ENCODE peak calls at places on chromosomes 2 and 18, in five cellular contexts. Z, S, G, F and M are unnamed samples.
A peak's percentile ranks its signal among the peaks of the same experiment; 100 is the strongest.

GRCh38 chr18:7566244-7566586 is 901 bp upstream of the PTPRM start:
- DNase-seq in Z (no peak), F (no peak), S (no peak), G (no peak), M (no peak)

GRCh38 chr2:133293544-133294270 is 274.6 kb downstream of the NCKAP5 start:
- DNase-seq in G (peak; percentile 82), F (no peak), Z (no peak), S (no peak), M (peak; percentile 78)

GRCh38 chr2:149200109-149200520 is 130.3 kb upstream of the LYPD6 start:
- DNase-seq in F (no peak), G (no peak), Z (peak; percentile 23), S (no peak), M (peak; percentile 9)

GRCh38 chr2:502831-503230 is 174.4 kb downstream of the TMEM18 start:
- DNase-seq in Z (no peak), S (no peak), G (no peak), F (no peak), M (no peak)

GRCh38 chr2:201483337-201483736 is 31.8 kb downstream of the STRADB start:
- DNase-seq in F (no peak), S (no peak), G (no peak), Z (no peak), M (peak; percentile 67)

GRCh38 chr2:164044637-164045036 is 308.8 kb upstream of the FIGN start:
- DNase-seq in G (no peak), Z (no peak), F (no peak), S (no peak), M (no peak)

GRCh38 chr2:235468978-235469694 is 24.7 kb upstream of the AGAP1 start:
- DNase-seq in F (no peak), G (peak; percentile 94), S (peak; percentile 62), Z (no peak), M (peak; percentile 92)

GRCh38 chr18:74834424-74835309 is 237.0 kb downstream of the ZNF407 start:
- DNase-seq in G (peak; percentile 11), S (no peak), Z (no peak), F (no peak), M (no peak)

GRCh38 chr2:48900321-48901014 is 144.9 kb upstream of the LHCGR start:
- DNase-seq in F (no peak), S (no peak), Z (no peak), G (no peak), M (peak; percentile 1)

GRCh38 chr18:79852561-79853302 is 55.0 kb downstream of the KCNG2 start:
- DNase-seq in Z (no peak), G (no peak), F (no peak), S (no peak), M (no peak)

DNA sequence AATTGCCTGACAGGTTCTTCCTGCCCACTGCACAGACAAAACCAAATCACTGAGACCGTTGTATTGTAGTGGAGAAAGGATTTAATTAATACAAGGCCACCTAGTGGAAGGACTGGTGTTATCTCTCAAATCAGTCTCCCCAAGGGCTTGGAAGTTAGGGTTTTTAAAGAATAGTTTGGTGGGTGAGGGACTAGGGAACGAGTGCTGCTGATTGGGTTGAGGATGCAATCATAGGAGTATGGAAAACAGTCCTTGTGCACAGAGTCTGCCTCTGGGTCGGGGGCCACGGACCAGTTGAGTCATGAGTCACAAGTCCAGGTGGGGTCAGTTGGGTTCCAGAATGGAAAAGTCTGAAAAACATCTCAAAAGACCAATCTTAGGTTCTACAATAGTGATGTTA is 89.1 kb downstream of the B3GNT2 start:
- DNase-seq in S (no peak), G (no peak), F (no peak), Z (no peak), M (no peak)
- TF ChIP-seq CTCF in S (no peak), G (no peak), F (no peak), Z (no peak), M (no peak)

GRCh38 chr2:84904151-84904550 is 1.3 kb upstream of the TMSB10 start:
- DNase-seq in G (no peak), Z (no peak), S (no peak), F (no peak), M (no peak)
- H3K4me3 ChIP-seq in G (no peak overlapping the region), Z (no peak overlapping the region), S (no peak overlapping the region), F (peak overlapping the region; percentile 96), M (no peak overlapping the region)

GRCh38 chr2:19883486-19883885 is 18.3 kb downstream of the TTC32 start:
- DNase-seq in Z (no peak), G (no peak), S (no peak), F (no peak), M (no peak)
- TF ChIP-seq CTCF in Z (no peak), G (no peak), S (no peak), F (no peak), M (no peak)

GRCh38 chr2:96437512-96437911 is 67.6 kb downstream of the NEURL3 start:
- DNase-seq in F (no peak), S (no peak), G (no peak), Z (no peak), M (no peak)

GRCh38 chr2:96436961-96437360 is 68.2 kb downstream of the NEURL3 start:
- DNase-seq in S (no peak), F (no peak), Z (no peak), G (no peak), M (no peak)

GRCh38 chr2:96436416-96436815 is 68.7 kb downstream of the NEURL3 start:
- DNase-seq in G (no peak), S (no peak), Z (no peak), F (no peak), M (no peak)

GRCh38 chr2:96438589-96438988 is 66.6 kb downstream of the NEURL3 start:
- DNase-seq in F (no peak), S (no peak), G (no peak), Z (no peak), M (no peak)
- H3K4me3 ChIP-seq in F (no peak overlapping the region), S (no peak overlapping the region), G (no peak overlapping the region), Z (no peak overlapping the region), M (no peak overlapping the region)

GRCh38 chr2:85237849-85238570 is 89.8 kb downstream of the TGOLN2 start:
- DNase-seq in Z (peak; percentile 30), F (no peak), S (peak; percentile 66), G (no peak), M (no peak)
- TF ChIP-seq CTCF in Z (no peak), F (no peak), S (peak; percentile 16), G (no peak), M (no peak)

GRCh38 chr2:169363570-169364150 is 1.3 kb upstream of the LRP2 start:
- DNase-seq in S (peak; percentile 18), Z (no peak), F (peak; percentile 27), G (no peak), M (no peak)

GRCh38 chr2:169360984-169361705 is 1.2 kb downstream of the LRP2 start:
- DNase-seq in Z (no peak), F (no peak), G (no peak), S (no peak), M (peak; percentile 4)

GRCh38 chr2:169362346-169363026 is at the start of gene LRP2:
- DNase-seq in S (no peak), F (peak; percentile 16), Z (no peak), G (no peak), M (peak; percentile 26)

GRCh38 chr2:169363027-169363569 is 764 bp upstream of the LRP2 start:
- DNase-seq in S (no peak), G (no peak), F (no peak), Z (no peak), M (peak; percentile 29)

GRCh38 chr2:169361706-169362345 is 508 bp downstream of the LRP2 start:
- DNase-seq in S (peak; percentile 16), G (no peak), Z (no peak), F (peak; percentile 21), M (peak; percentile 41)
- H3K4me3 ChIP-seq in S (peak overlapping the region; percentile 20), G (peak overlapping the region; percentile 11), Z (no peak overlapping the region), F (no peak overlapping the region), M (peak overlapping the region; percentile 15)